ENCODE peak calls at places on chromosomes 1 and 21, in six cellular contexts. E, B, P, X, N and D are unnamed samples.

GRCh38 chr1:200238311-200238710 is 171.5 kb downstream of the ZNF281 start:
- DNase-seq in E (no peak), B (no peak), P (no peak), X (no peak), N (no peak), D (no peak)

GRCh38 chr21:31848339-31848985 is 24.4 kb upstream of the HUNK start:
- DNase-seq in E (no peak), B (no peak), P (no peak), X (no peak), N (no peak), D (no peak)

GRCh38 chr1:8545078-8545477 is 227.2 kb downstream of the SLC45A1 start:
- DNase-seq in E (no peak), B (no peak), P (no peak), X (no peak), N (no peak), D (no peak)

GRCh38 chr1:200415693-200416593 is 6.1 kb upstream of the ZNF281 start:
- DNase-seq in E (peak; percentile 89), B (peak; percentile 63), P (peak; percentile 84), X (peak; percentile 94), N (peak; percentile 82), D (peak; percentile 29)

GRCh38 chr1:18751425-18751824 is 108.0 kb downstream of the TAS1R2 start:
- DNase-seq in E (no peak), B (no peak), P (no peak), X (no peak), N (no peak), D (no peak)

GRCh38 chr1:1421147-1421906 is at the start of gene ANKRD65:
- DNase-seq in E (no peak), B (no peak), P (no peak), X (no peak), N (no peak), D (no peak)

GRCh38 chr1:156489935-156490293 is 10.7 kb downstream of the MEF2D start:
- DNase-seq in E (no peak), B (no peak), P (no peak), X (no peak), N (no peak), D (no peak)

GRCh38 chr21:35324372-35325220 is 275.5 kb upstream of the RUNX1 start:
- DNase-seq in E (no peak), B (no peak), P (peak; percentile 18), X (no peak), N (no peak), D (no peak)

GRCh38 chr1:214050513-214051401 is 63.0 kb downstream of the PROX1 start:
- DNase-seq in E (no peak), B (no peak), P (no peak), X (no peak), N (no peak), D (no peak)

GRCh38 chr1:193549067-193549466 is 362.7 kb upstream of the B3GALT2 start:
- DNase-seq in E (no peak), B (no peak), P (no peak), X (no peak), N (no peak), D (no peak)

GRCh38 chr1:59138402-59138801 is 158.5 kb upstream of the FGGY start:
- DNase-seq in E (no peak), B (no peak), P (no peak), X (no peak), N (no peak), D (no peak)

GRCh38 chr1:41936107-41936506 is 17.4 kb upstream of the HIVEP3 start:
- DNase-seq in E (no peak), B (no peak), P (no peak), X (peak; percentile 15), N (peak; percentile 85), D (no peak)

GRCh38 chr1:77739235-77739634 is 20.4 kb downstream of the USP33 start:
- DNase-seq in E (no peak), B (no peak), P (no peak), X (no peak), N (no peak), D (no peak)

GRCh38 chr21:44789880-44790279 is 11.7 kb downstream of the UBE2G2 start:
- DNase-seq in E (no peak), B (no peak), P (no peak), X (no peak), N (no peak), D (no peak)

GRCh38 chr1:36217667-36218066 is 6.6 kb upstream of the THRAP3 start:
- DNase-seq in E (peak; percentile 55), B (no peak), P (no peak), X (peak; percentile 25), N (peak; percentile 29), D (no peak)

GRCh38 chr1:158019177-158019868 is 25.9 kb downstream of the KIRREL1 start:
- DNase-seq in E (peak; percentile 87), B (no peak), P (peak; percentile 60), X (peak; percentile 87), N (peak; percentile 73), D (peak; percentile 42)
- H3K4me1 ChIP-seq in E (peaks cover 88% of the 10 kb centered on the region), B (peaks cover 27% of the 10 kb centered on the region), P (peaks cover 86% of the 10 kb centered on the region), X (peaks cover 49% of the 10 kb centered on the region), N (peaks cover 69% of the 10 kb centered on the region), D (peaks cover 46% of the 10 kb centered on the region)

GRCh38 chr1:89545264-89546038 is 20.8 kb downstream of the LRRC8B start:
- DNase-seq in E (no peak), B (no peak), P (no peak), X (peak; percentile 95), N (peak; percentile 16), D (no peak)
- TF ChIP-seq POLR2A in E (no peak), B (no peak), P (no peak), X (peak; percentile 53), N (no peak), D (no peak)

DNA sequence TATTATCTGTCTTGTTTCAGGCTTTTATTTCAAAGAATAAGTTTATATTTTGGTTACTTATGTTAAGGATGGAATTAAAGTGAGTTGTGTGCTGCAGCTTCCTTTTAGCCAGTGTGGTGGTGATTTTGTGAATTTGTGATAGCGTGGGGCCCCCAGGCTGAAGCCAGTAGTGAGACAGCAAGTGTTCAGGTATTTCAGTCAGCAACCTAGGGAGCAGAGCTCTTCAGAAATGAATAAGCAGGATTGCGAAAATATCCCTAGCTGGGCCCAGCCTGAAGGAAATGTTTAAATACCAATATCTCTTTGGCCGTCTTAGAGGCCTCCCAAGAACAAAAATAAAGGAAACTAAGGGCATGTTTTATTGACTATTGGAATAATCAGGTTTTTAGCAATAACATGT is 150.8 kb upstream of the C1orf105 start:
- DNase-seq in E (peak; percentile 50), B (no peak), P (no peak), X (no peak), N (no peak), D (no peak)
- H3K4me1 ChIP-seq in E (peaks cover 59% of the 10 kb centered on the region), B (peaks cover 4% of the 10 kb centered on the region), P (no peaks in the 10 kb centered on the region), X (no peaks in the 10 kb centered on the region), N (no peaks in the 10 kb centered on the region), D (no peaks in the 10 kb centered on the region)

GRCh38 chr1:202159534-202160371 is 649 bp downstream of the PTPN7 start:
- DNase-seq in E (no peak), B (no peak), P (no peak), X (no peak), N (no peak), D (peak; percentile 15)
- TF ChIP-seq POLR2A in E (no peak), B (no peak), P (no peak), X (no peak), N (no peak), D (no peak)

DNA sequence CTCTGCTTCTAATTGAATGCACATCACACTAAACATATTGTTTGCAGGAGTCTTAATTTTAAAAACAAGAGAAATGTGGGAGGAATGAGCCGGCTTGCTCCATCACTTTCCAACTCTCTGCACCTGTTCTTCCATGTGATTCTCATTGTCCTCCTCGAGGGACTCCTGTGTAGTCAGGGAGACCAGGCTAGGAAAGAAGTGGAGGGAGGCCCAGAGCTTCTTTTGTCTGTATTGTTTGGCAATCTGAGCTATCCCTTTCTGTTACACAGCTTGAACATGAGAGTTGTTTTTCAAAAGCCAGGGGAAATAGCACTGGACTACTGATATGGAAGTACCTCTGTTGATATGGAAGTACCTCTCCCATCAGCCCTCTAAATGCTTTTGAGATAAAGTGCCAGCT is 18.8 kb upstream of the LRRC8D start:
- DNase-seq in E (no peak), B (no peak), P (no peak), X (no peak), N (no peak), D (no peak)
- H3K4me1 ChIP-seq in E (peaks cover 14% of the 10 kb centered on the region), B (no peaks in the 10 kb centered on the region), P (no peaks in the 10 kb centered on the region), X (peaks cover 9% of the 10 kb centered on the region), N (peaks cover 4% of the 10 kb centered on the region), D (no peaks in the 10 kb centered on the region)

DNA sequence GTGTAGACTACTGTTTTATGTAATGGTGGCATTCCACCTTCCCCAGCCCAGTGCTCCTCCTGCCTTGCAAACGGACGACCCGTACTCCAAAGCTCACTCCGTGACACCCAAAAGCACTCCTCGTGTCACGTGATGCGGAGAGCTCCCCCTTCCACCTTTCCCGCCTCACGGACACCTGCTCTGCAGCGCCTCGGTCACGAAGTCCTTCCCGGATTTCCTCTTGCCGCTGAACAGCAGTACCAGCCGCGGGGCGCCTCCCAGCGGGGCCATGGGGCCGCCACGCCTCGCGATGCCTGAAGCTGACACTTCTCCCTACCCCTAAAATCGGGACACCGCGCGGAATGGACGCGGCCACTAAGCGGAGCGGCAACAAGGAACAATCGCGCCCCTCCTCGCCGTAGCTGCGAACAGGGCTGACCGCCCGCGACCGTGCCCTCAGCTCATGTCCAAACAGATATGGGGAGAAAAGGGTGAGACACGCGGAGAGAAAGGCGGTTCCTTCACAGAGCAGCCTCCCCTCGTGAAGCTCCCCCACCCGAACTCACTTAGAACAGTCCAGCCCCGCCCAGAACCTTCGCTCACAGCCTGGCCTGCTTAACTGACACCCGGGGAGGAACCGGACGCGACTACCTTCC is at the start of gene PMVK:
- DNase-seq in E (peak; percentile 97), B (peak; percentile 96), P (peak; percentile 97), X (peak; percentile 94), N (peak; percentile 96), D (peak; percentile 98)
- TF ChIP-seq POLR2A in E (peak; percentile 80), B (no peak), P (peak; percentile 54), X (peak; percentile 73), N (peak; percentile 76), D (no peak)

GRCh38 chr1:44807364-44808062 is 362 bp upstream of the DYNLT4 start:
- DNase-seq in E (peak; percentile 97), B (peak; percentile 95), P (peak; percentile 100), X (peak; percentile 100), N (peak; percentile 98), D (peak; percentile 97)
- H3K4me1 ChIP-seq in E (peaks cover 80% of the 10 kb centered on the region), B (peaks cover 60% of the 10 kb centered on the region), P (peaks cover 77% of the 10 kb centered on the region), X (peaks cover 71% of the 10 kb centered on the region), N (peaks cover 95% of the 10 kb centered on the region), D (peaks cover 82% of the 10 kb centered on the region)

GRCh38 chr1:68051475-68051874 is 1.0 kb upstream of the DIRAS3 start:
- DNase-seq in E (no peak), B (no peak), P (peak; percentile 69), X (peak; percentile 77), N (no peak), D (peak; percentile 37)
- TF ChIP-seq POLR2A in E (no peak), B (no peak), P (no peak), X (peak; percentile 20), N (no peak), D (no peak)

GRCh38 chr1:14677291-14677690 is 78.8 kb downstream of the KAZN start:
- DNase-seq in E (no peak), B (no peak), P (no peak), X (no peak), N (no peak), D (no peak)

GRCh38 chr1:14679027-14679688 is 80.7 kb downstream of the KAZN start:
- DNase-seq in E (no peak), B (no peak), P (no peak), X (no peak), N (no peak), D (no peak)

GRCh38 chr1:14681182-14681581 is 82.7 kb downstream of the KAZN start:
- DNase-seq in E (no peak), B (no peak), P (no peak), X (no peak), N (no peak), D (no peak)

GRCh38 chr1:14676400-14676799 is 77.9 kb downstream of the KAZN start:
- DNase-seq in E (no peak), B (no peak), P (no peak), X (no peak), N (no peak), D (no peak)

GRCh38 chr1:14678011-14678638 is 79.6 kb downstream of the KAZN start:
- DNase-seq in E (no peak), B (no peak), P (no peak), X (no peak), N (no peak), D (no peak)
- H3K4me1 ChIP-seq in E (no peaks in the 10 kb centered on the region), B (no peaks in the 10 kb centered on the region), P (no peaks in the 10 kb centered on the region), X (no peaks in the 10 kb centered on the region), N (no peaks in the 10 kb centered on the region), D (no peaks in the 10 kb centered on the region)